ENCODE peak calls at places on chromosomes 4 and X, in four cellular contexts. P is endodermal cell, G is tibial artery, W is stomach. T is an unnamed sample.

GRCh38 chr4:120653790-120654189 is 268.7 kb downstream of the PRDM5 start:
- DNase-seq in P (no peak), G (no peak), W (no peak), T (no peak)

GRCh38 chr4:6372649-6373525 is 99.5 kb downstream of the PPP2R2C start:
- DNase-seq in P (peak; percentile 85), G (no peak), W (no peak), T (no peak)

GRCh38 chr4:43339435-43339834 is 446.9 kb downstream of the GRXCR1 start:
- DNase-seq in P (no peak), G (no peak), W (no peak), T (no peak)

GRCh38 chr4:141432000-141432712 is 204.2 kb upstream of the IL15 start:
- DNase-seq in W (no peak), G (no peak), P (no peak), T (no peak)

GRCh38 chr4:3418029-3418762 is 23.6 kb upstream of the HGFAC start:
- DNase-seq in P (peak; percentile 64), G (peak; percentile 50), W (no peak), T (no peak)

GRCh38 chr4:186021461-186022167 is 47.3 kb upstream of the TLR3 start:
- DNase-seq in G (no peak), P (peak; percentile 85), W (no peak), T (no peak)

GRCh38 chr4:55865228-55865806 is 11.9 kb downstream of the EXOC1 start:
- DNase-seq in G (no peak), P (no peak), W (no peak), T (no peak)

GRCh38 chr4:186717556-186717955 is 6.1 kb downstream of the FAT1 start:
- DNase-seq in P (no peak), W (no peak), G (no peak), T (no peak)

GRCh38 chrX:71996826-71997225 is 86.2 kb downstream of the NHSL2 start:
- DNase-seq in G (peak; percentile 81), W (no peak), P (peak; percentile 82), T (no peak)

GRCh38 chr4:54837576-54838140 is 179.9 kb downstream of the KIT start:
- DNase-seq in G (no peak), W (no peak), P (no peak), T (no peak)

GRCh38 chr4:119939066-119939995 is 127.3 kb downstream of the MAD2L1 start:
- DNase-seq in W (no peak), P (no peak), G (no peak), T (no peak)

GRCh38 chrX:151977009-151977408 is 2.5 kb upstream of the GABRE start:
- DNase-seq in W (no peak), P (no peak), G (no peak), T (no peak)

GRCh38 chrX:150446151-150446550 is 83.0 kb downstream of the MAMLD1 start:
- DNase-seq in W (no peak), G (no peak), P (no peak), T (no peak)

GRCh38 chr4:17817027-17817426 is 6.2 kb downstream of the NCAPG start:
- DNase-seq in W (no peak), G (no peak), P (no peak), T (no peak)

GRCh38 chr4:6011686-6012085 is 6.5 kb downstream of the C4orf50 start:
- DNase-seq in W (peak; percentile 78), G (no peak), P (peak; percentile 59), T (no peak)

GRCh38 chrX:23901805-23902204 is 5.9 kb downstream of the APOO start:
- DNase-seq in W (peak; percentile 39), G (peak; percentile 64), P (peak; percentile 73), T (peak; percentile 6)

GRCh38 chr4:65391814-65392213 is 278.5 kb downstream of the EPHA5 start:
- DNase-seq in P (no peak), G (no peak), W (no peak), T (no peak)

GRCh38 chr4:124415206-124415605 is 297.3 kb downstream of the ANKRD50 start:
- DNase-seq in G (no peak), W (no peak), P (no peak), T (no peak)

GRCh38 chr4:8324640-8325239 is 55.2 kb downstream of the HTRA3 start:
- DNase-seq in P (peak; percentile 26), W (peak; percentile 9), G (no peak), T (no peak)

GRCh38 chrX:153967536-153968214 is 3.9 kb downstream of the HCFC1 start:
- DNase-seq in P (no peak), W (no peak), G (no peak), T (no peak)

GRCh38 chr4:121784975-121785374 is 16.1 kb upstream of the EXOSC9 start:
- DNase-seq in P (no peak), W (no peak), G (no peak), T (no peak)

GRCh38 chr4:113256946-113257345 is 207.5 kb downstream of the ANK2 start:
- DNase-seq in G (no peak), P (no peak), W (no peak), T (no peak)

GRCh38 chr4:165175879-165176278 is 31.5 kb upstream of the KLHL2 start:
- DNase-seq in G (no peak), P (no peak), W (no peak), T (no peak)

GRCh38 chr4:53804719-53805118 is 213.4 kb upstream of the LNX1 start:
- DNase-seq in P (peak; percentile 76), W (peak; percentile 67), G (no peak), T (no peak)

GRCh38 chr4:8538703-8539567 is 41.3 kb upstream of the GPR78 start:
- DNase-seq in W (peak; percentile 63), G (no peak), P (no peak), T (no peak)

GRCh38 chr4:68361146-68361589 is 11.3 kb upstream of the YTHDC1 start:
- DNase-seq in P (no peak), G (no peak), W (no peak), T (no peak)

GRCh38 chr4:161767116-161767515 is 396.7 kb downstream of the FSTL5 start:
- DNase-seq in G (no peak), P (no peak), W (no peak), T (no peak)

GRCh38 chr4:87521757-87522374 is 7.3 kb downstream of the SPARCL1 start:
- DNase-seq in P (no peak), G (no peak), W (no peak), T (no peak)

GRCh38 chr4:49221209-49221608 is 235.1 kb downstream of the CWH43 start:
- DNase-seq in G (no peak), P (no peak), W (no peak), T (no peak)
- H3K9me3 ChIP-seq in G (no peaks in the 10 kb centered on the region), P (peaks cover 58% of the 10 kb centered on the region), W (no peaks in the 10 kb centered on the region), T (no peaks in the 10 kb centered on the region)

GRCh38 chr4:99863-100262 is 24.4 kb upstream of the ZNF718 start:
- DNase-seq in P (no peak), W (no peak), G (no peak), T (no peak)
- H3K9me3 ChIP-seq in P (peaks cover 82% of the 10 kb centered on the region), W (peaks cover 34% of the 10 kb centered on the region), G (peaks cover 92% of the 10 kb centered on the region), T (peaks cover 8% of the 10 kb centered on the region)

GRCh38 chr4:760616-761015 is 55.0 kb downstream of the PCGF3 start:
- DNase-seq in P (no peak), G (no peak), W (no peak), T (no peak)
- H3K9me3 ChIP-seq in P (peaks cover 12% of the 10 kb centered on the region), G (peaks cover 80% of the 10 kb centered on the region), W (no peaks in the 10 kb centered on the region), T (no peaks in the 10 kb centered on the region)

GRCh38 chr4:116015062-116015461 is 901.6 kb upstream of the NDST4 start:
- DNase-seq in G (no peak), P (no peak), W (no peak), T (no peak)
- H3K9me3 ChIP-seq in G (peaks cover 26% of the 10 kb centered on the region), P (peaks cover 55% of the 10 kb centered on the region), W (peaks cover 17% of the 10 kb centered on the region), T (peaks cover 54% of the 10 kb centered on the region)

GRCh38 chr4:11250510-11250909 is 178.2 kb downstream of the HS3ST1 start:
- DNase-seq in P (no peak), G (no peak), W (no peak), T (no peak)
- H3K9me3 ChIP-seq in P (peaks cover 6% of the 10 kb centered on the region), G (peaks cover 5% of the 10 kb centered on the region), W (no peaks in the 10 kb centered on the region), T (no peaks in the 10 kb centered on the region)

T was measured in esophagus squamous epithelium.